ENCODE peak calls at places on chromosomes 3 and 15, in six cellular contexts. D is cardiac fibroblast, Y is Panc1, O is RWPE1, L is BE2C, E is pancreas. K is an unnamed sample.

GRCh38 chr3:61008168-61008737 is 243.0 kb downstream of the FHIT start:
- DNase-seq in O (no peak), L (no peak), D (no peak), E (no peak), Y (no peak), K (no peak)

GRCh38 chr15:59779110-59779509 is 90.0 kb upstream of the BNIP2 start:
- DNase-seq in O (no peak), L (no peak), D (no peak), E (no peak), Y (no peak), K (no peak)

GRCh38 chr3:197490098-197490497 is 65.7 kb downstream of the BDH1 start:
- DNase-seq in D (peak), E (no peak), Y (no peak), L (no peak), O (peak), K (no peak)

GRCh38 chr3:12143949-12144504 is 14.7 kb downstream of the TIMP4 start:
- DNase-seq in Y (no peak), D (peak), E (no peak), L (no peak), O (no peak), K (no peak)

GRCh38 chr3:180496995-180497394 is 105.0 kb upstream of the TTC14 start:
- DNase-seq in L (no peak), Y (no peak), E (no peak), O (no peak), D (no peak), K (no peak)

GRCh38 chr3:52246728-52247454 is 1.3 kb downstream of the PPM1M start:
- DNase-seq in E (no peak), D (no peak), L (no peak), O (no peak), Y (no peak), K (no peak)

GRCh38 chr15:87722941-87723691 is 533.4 kb downstream of the NTRK3 start:
- DNase-seq in E (no peak), O (no peak), D (no peak), Y (no peak), L (peak), K (no peak)

GRCh38 chr15:70362911-70363310 is 265.2 kb upstream of the TLE3 start:
- DNase-seq in Y (no peak), L (peak), O (no peak), E (peak), D (peak), K (no peak)

GRCh38 chr3:94024385-94024784 is 4.0 kb downstream of the STX19 start:
- DNase-seq in L (no peak), D (peak), O (no peak), E (no peak), Y (no peak), K (no peak)

GRCh38 chr15:83380026-83380425 is 67.1 kb upstream of the SH3GL3 start:
- DNase-seq in O (peak), D (peak), L (no peak), Y (no peak), E (no peak), K (no peak)

GRCh38 chr3:192445768-192446644 is 281.3 kb downstream of the FGF12 start:
- DNase-seq in Y (no peak), E (no peak), D (peak), L (no peak), O (no peak), K (no peak)

GRCh38 chr3:30084971-30085403 is 521.4 kb upstream of the TGFBR2 start:
- DNase-seq in Y (no peak), E (no peak), D (no peak), L (no peak), O (no peak), K (no peak)

GRCh38 chr3:180744226-180744625 is 64.9 kb upstream of the CCDC39 start:
- DNase-seq in O (no peak), Y (no peak), L (no peak), E (no peak), D (no peak), K (no peak)

GRCh38 chr3:82558081-82558480 is 796.6 kb upstream of the GBE1 start:
- DNase-seq in E (no peak), L (no peak), D (no peak), O (no peak), Y (no peak), K (no peak)

GRCh38 chr15:63023351-63023945 is 19.1 kb upstream of the TPM1 start:
- DNase-seq in D (peak), Y (no peak), L (no peak), E (no peak), O (no peak), K (no peak)

GRCh38 chr3:179969525-179969924 is 67.2 kb downstream of the PEX5L start:
- DNase-seq in Y (peak), D (peak), L (no peak), O (peak), E (no peak), K (no peak)

GRCh38 chr3:184149123-184149522 is 6.1 kb upstream of the DVL3 start:
- DNase-seq in Y (no peak), E (no peak), D (no peak), L (no peak), O (no peak), K (no peak)

GRCh38 chr3:18372786-18373405 is 52.2 kb downstream of the SATB1 start:
- DNase-seq in L (no peak), O (no peak), Y (no peak), D (no peak), E (no peak), K (no peak)

GRCh38 chr3:185537369-185537970 is 14.9 kb downstream of the LIPH start:
- DNase-seq in Y (peak), O (peak), L (no peak), E (no peak), D (peak), K (no peak)

GRCh38 chr3:117473981-117474563 is 764.5 kb downstream of the TUSC7 start:
- DNase-seq in O (no peak), L (no peak), E (no peak), D (no peak), Y (no peak), K (no peak)

GRCh38 chr15:39254181-39254580 is 326.7 kb upstream of the THBS1 start:
- DNase-seq in D (no peak), O (no peak), Y (no peak), L (no peak), E (no peak), K (no peak)

GRCh38 chr3:177777699-177778098 is 580.4 kb upstream of the TBL1XR1 start:
- DNase-seq in E (peak), Y (peak), D (peak), O (peak), L (peak), K (no peak)

GRCh38 chr3:112531358-112531781 is 30.4 kb downstream of the ATG3 start:
- DNase-seq in D (peak), Y (no peak), O (peak), L (no peak), E (no peak), K (peak)

GRCh38 chr3:79497447-79498111 is 270.2 kb downstream of the ROBO1 start:
- DNase-seq in E (no peak), O (peak), L (no peak), Y (no peak), D (peak), K (no peak)

GRCh38 chr15:65752151-65752700 is 39.9 kb downstream of the DENND4A start:
- DNase-seq in D (peak), L (no peak), E (no peak), O (no peak), Y (no peak), K (no peak)

GRCh38 chr3:194485876-194486539 is 794 bp downstream of the ATP13A3 start:
- DNase-seq in E (peak), O (peak), D (peak), Y (no peak), L (peak), K (no peak)

GRCh38 chr3:4690277-4690676 is 197.1 kb downstream of the ITPR1 start:
- DNase-seq in O (no peak), D (no peak), Y (no peak), E (no peak), L (no peak), K (no peak)

GRCh38 chr3:161221881-161222600 is 930 bp downstream of the NMD3 start:
- DNase-seq in D (peak), O (peak), E (peak), Y (no peak), L (no peak), K (no peak)

GRCh38 chr3:181637056-181637798 is 74.5 kb upstream of the SOX2 start:
- DNase-seq in E (no peak), L (no peak), D (peak), O (no peak), Y (no peak), K (no peak)

GRCh38 chr15:48939686-48940085 is 24.0 kb downstream of the SHC4 start:
- DNase-seq in D (peak), Y (no peak), E (no peak), L (peak), O (peak), K (peak)

GRCh38 chr15:60328852-60329443 is 68.8 kb downstream of the ANXA2 start:
- DNase-seq in O (no peak), D (peak), Y (no peak), E (no peak), L (peak), K (no peak)

GRCh38 chr3:42755681-42756578 is 17.1 kb downstream of the CCDC13 start:
- DNase-seq in L (peak), Y (no peak), O (no peak), D (peak), E (no peak), K (no peak)

GRCh38 chr15:26082833-26083174 is 219.7 kb upstream of the ATP10A start:
- DNase-seq in L (peak), O (no peak), D (peak), E (no peak), Y (peak), K (no peak)

GRCh38 chr3:190366145-190366544 is 21.8 kb upstream of the CLDN16 start:
- DNase-seq in Y (no peak), O (peak), E (no peak), D (peak), L (no peak), K (no peak)

GRCh38 chr15:101071651-101072050 is 152.5 kb downstream of the LRRK1 start:
- DNase-seq in D (no peak), E (no peak), Y (no peak), O (no peak), L (no peak), K (no peak)

GRCh38 chr3:31472479-31473390 is 60.0 kb upstream of the STT3B start:
- DNase-seq in L (no peak), D (peak), Y (no peak), E (no peak), O (no peak), K (no peak)

GRCh38 chr3:39505866-39506738 is 38.6 kb downstream of the MOBP start:
- DNase-seq in Y (no peak), O (no peak), E (no peak), D (peak), L (no peak), K (no peak)

GRCh38 chr15:77550275-77551251 is 82.1 kb downstream of the LINGO1 start:
- DNase-seq in D (no peak), Y (no peak), O (no peak), L (no peak), E (no peak), K (no peak)

GRCh38 chr3:188135271-188135670 is 18.7 kb upstream of the LPP start:
- DNase-seq in E (no peak), D (no peak), Y (no peak), L (no peak), O (no peak), K (no peak)

GRCh38 chr3:50189274-50189673 is 2.1 kb upstream of the GNAT1 start:
- DNase-seq in O (peak), E (peak), D (peak), L (peak), Y (peak), K (peak)

GRCh38 chr15:51536965-51537574 is 85.5 kb downstream of the DMXL2 start:
- DNase-seq in D (peak), L (no peak), E (no peak), O (peak), Y (no peak), K (no peak)
- TF ChIP-seq CTCF in D (peak), L (peak), E (peak), O (peak), Y (peak), K (peak)

DNA sequence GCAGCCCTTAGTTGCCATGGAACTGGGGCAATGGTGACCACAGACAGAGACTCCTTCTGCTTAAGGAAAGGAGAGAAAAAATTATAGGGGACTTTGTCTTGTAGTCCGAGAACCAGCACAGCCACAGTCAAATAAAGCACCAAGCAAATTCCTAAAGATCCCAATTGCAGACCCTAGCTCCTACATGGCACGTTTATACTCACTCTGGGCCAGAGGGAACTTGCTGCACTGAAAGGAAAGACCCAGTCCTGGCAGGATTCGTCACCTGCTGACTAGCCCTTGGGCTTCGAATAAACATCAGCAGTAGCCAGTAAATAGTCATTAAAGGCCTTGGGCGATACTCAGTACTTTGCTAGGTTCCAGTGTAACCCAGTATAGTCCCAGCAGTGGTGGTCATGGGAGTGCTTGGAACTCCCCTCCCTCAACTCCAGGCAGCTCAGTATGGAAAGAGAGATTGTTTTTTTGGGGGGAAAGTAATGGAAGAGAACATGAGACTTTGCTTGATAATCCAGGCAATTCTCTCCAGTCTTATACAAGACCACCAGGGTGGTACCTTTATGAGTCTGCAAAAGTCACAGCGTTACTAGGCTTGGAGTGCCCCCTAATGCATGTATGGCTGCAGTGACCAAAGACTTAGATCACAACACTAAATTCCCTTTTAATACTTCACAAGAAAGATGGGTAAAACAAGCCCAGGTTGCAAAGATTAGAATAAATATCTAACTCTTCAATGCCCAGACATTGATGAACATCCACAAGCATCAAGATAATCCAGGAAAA is 66.4 kb upstream of the AGTR1 start:
- DNase-seq in L (peak), E (no peak), O (no peak), D (no peak), Y (no peak), K (no peak)
- TF ChIP-seq CTCF in L (peak), E (no peak), O (no peak), D (peak), Y (peak), K (no peak)

GRCh38 chr3:163328680-163329079 is 1749.6 kb downstream of the SI start:
- DNase-seq in O (no peak), L (no peak), E (no peak), Y (no peak), D (no peak), K (no peak)
- TF ChIP-seq CTCF in O (no peak), L (peak), E (no peak), Y (no peak), D (no peak), K (no peak)

GRCh38 chr3:159252772-159253384 is 451.0 kb downstream of the MFSD1 start:
- DNase-seq in E (no peak), O (peak), Y (peak), D (peak), L (no peak), K (peak)
- TF ChIP-seq CTCF in E (no peak), O (peak), Y (peak), D (peak), L (peak), K (peak)

GRCh38 chr3:53688989-53689388 is 157.2 kb downstream of the CHDH start:
- DNase-seq in L (no peak), D (no peak), O (no peak), E (no peak), Y (no peak), K (no peak)
- TF ChIP-seq CTCF in L (no peak), D (no peak), O (no peak), E (no peak), Y (no peak), K (no peak)

DNA sequence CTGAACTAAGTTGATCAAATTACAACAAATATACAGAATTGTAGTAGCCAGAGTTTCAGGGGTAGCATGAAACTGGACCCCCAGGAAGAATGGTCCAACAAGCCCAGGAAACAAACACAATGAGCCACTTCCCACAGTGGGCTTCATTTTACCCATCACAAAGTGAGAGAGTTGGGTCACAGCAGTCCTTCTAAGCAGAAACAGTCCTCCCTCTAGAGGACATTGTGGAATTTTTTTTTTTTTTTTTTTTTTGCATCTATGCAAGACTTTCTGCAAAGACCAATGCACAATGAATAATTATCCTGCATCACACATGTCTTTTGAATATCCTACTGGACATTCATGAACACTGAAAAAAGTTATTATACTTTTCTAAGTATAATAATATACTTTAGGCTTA is 73.8 kb upstream of the ATP13A5 start:
- DNase-seq in L (no peak), Y (no peak), D (peak), O (peak), E (no peak), K (no peak)
- TF ChIP-seq CTCF in L (peak), Y (peak), D (peak), O (no peak), E (no peak), K (no peak)

DNA sequence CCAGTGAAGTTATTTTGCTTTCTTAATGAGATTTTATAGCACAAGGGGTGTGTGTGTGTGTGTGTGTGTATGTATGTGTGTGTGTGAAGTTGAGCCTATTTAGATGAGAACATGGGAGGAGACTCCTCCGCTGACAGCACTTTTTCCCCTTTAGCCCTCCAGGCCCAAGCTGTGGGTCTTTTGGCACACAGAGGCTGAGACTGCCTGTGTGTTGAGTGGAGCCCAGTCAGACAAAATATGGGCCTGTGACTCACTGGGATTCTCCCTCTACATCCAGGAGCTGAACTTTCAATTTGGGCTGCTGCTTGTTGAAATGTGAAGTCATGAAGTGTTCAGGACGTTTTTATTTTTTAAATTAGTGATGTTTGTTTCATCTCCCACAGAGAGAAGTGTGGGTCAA is 108.0 kb downstream of the MFSD1 start:
- DNase-seq in O (no peak), D (peak), Y (no peak), L (no peak), E (no peak), K (no peak)
- TF ChIP-seq CTCF in O (no peak), D (no peak), Y (no peak), L (no peak), E (no peak), K (no peak)

GRCh38 chr15:89406756-89407650 is 72.4 kb upstream of the POLG start:
- DNase-seq in L (no peak), Y (no peak), E (no peak), O (no peak), D (no peak), K (no peak)
- TF ChIP-seq CTCF in L (no peak), Y (no peak), E (no peak), O (no peak), D (peak), K (no peak)

GRCh38 chr3:139555249-139555648 is 15.7 kb upstream of the RBP1 start:
- DNase-seq in O (no peak), L (no peak), Y (no peak), E (no peak), D (peak), K (no peak)
- TF ChIP-seq CTCF in O (no peak), L (no peak), Y (no peak), E (no peak), D (no peak), K (no peak)

GRCh38 chr3:128584412-128585020 is 66.1 kb downstream of the RPN1 start:
- DNase-seq in L (peak), Y (no peak), O (peak), D (peak), E (peak), K (peak)
- TF ChIP-seq CTCF in L (peak), Y (peak), O (peak), D (peak), E (peak), K (peak)